ENCODE peak calls at places on chromosomes 5 and 9, in five cellular contexts. One of them, this sample, is unnamed.
A peak's percentile ranks its signal among the peaks of the same experiment; 100 is the strongest.

GRCh38 chr5:140312067-140312790 is 9.3 kb upstream of the PFDN1 start:
- DNase-seq in activated CD8-positive, alpha-beta T cell treated with anti-CD3 and anti-CD28 coated beads for 36 hours: no peak
- DNase-seq in HT1080: peak; percentile 99
- DNase-seq in omental fat pad: no peak
- DNase-seq in naive thymus-derived CD8-positive, alpha-beta T cell: no peak
- DNase-seq in this sample: no peak

GRCh38 chr5:60334281-60334713 is 365.7 kb downstream of the DEPDC1B start:
- DNase-seq in activated CD8-positive, alpha-beta T cell treated with anti-CD3 and anti-CD28 coated beads for 36 hours: no peak
- DNase-seq in HT1080: peak; percentile 90
- DNase-seq in omental fat pad: no peak
- DNase-seq in naive thymus-derived CD8-positive, alpha-beta T cell: no peak
- DNase-seq in this sample: no peak

GRCh38 chr5:77679791-77680190 is 41.3 kb upstream of the OTP start:
- DNase-seq in activated CD8-positive, alpha-beta T cell treated with anti-CD3 and anti-CD28 coated beads for 36 hours: no peak
- DNase-seq in HT1080: no peak
- DNase-seq in omental fat pad: no peak
- DNase-seq in naive thymus-derived CD8-positive, alpha-beta T cell: no peak
- DNase-seq in this sample: no peak

GRCh38 chr5:111072949-111073682 is 1.6 kb downstream of the TSLP start:
- DNase-seq in activated CD8-positive, alpha-beta T cell treated with anti-CD3 and anti-CD28 coated beads for 36 hours: peak; percentile 78
- DNase-seq in HT1080: peak; percentile 17
- DNase-seq in omental fat pad: peak; percentile 40
- DNase-seq in naive thymus-derived CD8-positive, alpha-beta T cell: peak; percentile 45
- DNase-seq in this sample: peak; percentile 31

GRCh38 chr9:107439991-107440456 is 49.5 kb downstream of the KLF4 start:
- DNase-seq in activated CD8-positive, alpha-beta T cell treated with anti-CD3 and anti-CD28 coated beads for 36 hours: no peak
- DNase-seq in HT1080: no peak
- DNase-seq in omental fat pad: no peak
- DNase-seq in naive thymus-derived CD8-positive, alpha-beta T cell: no peak
- DNase-seq in this sample: no peak

GRCh38 chr9:37784291-37784639 is 599 bp downstream of the EXOSC3 start:
- DNase-seq in activated CD8-positive, alpha-beta T cell treated with anti-CD3 and anti-CD28 coated beads for 36 hours: no peak
- DNase-seq in HT1080: no peak
- DNase-seq in omental fat pad: no peak
- DNase-seq in naive thymus-derived CD8-positive, alpha-beta T cell: no peak
- DNase-seq in this sample: no peak

GRCh38 chr9:136481558-136481957 is 1.3 kb downstream of the SEC16A start:
- DNase-seq in activated CD8-positive, alpha-beta T cell treated with anti-CD3 and anti-CD28 coated beads for 36 hours: peak; percentile 32
- DNase-seq in HT1080: no peak
- DNase-seq in omental fat pad: no peak
- DNase-seq in naive thymus-derived CD8-positive, alpha-beta T cell: no peak
- DNase-seq in this sample: no peak

GRCh38 chr5:178994580-178995340 is at the start of gene GRM6:
- DNase-seq in activated CD8-positive, alpha-beta T cell treated with anti-CD3 and anti-CD28 coated beads for 36 hours: no peak
- DNase-seq in HT1080: no peak
- DNase-seq in omental fat pad: no peak
- DNase-seq in naive thymus-derived CD8-positive, alpha-beta T cell: no peak
- DNase-seq in this sample: no peak

GRCh38 chr5:98705841-98706240 is 67.6 kb upstream of the RGMB start:
- DNase-seq in activated CD8-positive, alpha-beta T cell treated with anti-CD3 and anti-CD28 coated beads for 36 hours: no peak
- DNase-seq in HT1080: no peak
- DNase-seq in omental fat pad: no peak
- DNase-seq in naive thymus-derived CD8-positive, alpha-beta T cell: no peak
- DNase-seq in this sample: no peak

GRCh38 chr5:14397717-14398116 is 183.9 kb upstream of the OTULINL start:
- DNase-seq in activated CD8-positive, alpha-beta T cell treated with anti-CD3 and anti-CD28 coated beads for 36 hours: no peak
- DNase-seq in HT1080: peak; percentile 78
- DNase-seq in omental fat pad: no peak
- DNase-seq in naive thymus-derived CD8-positive, alpha-beta T cell: no peak
- DNase-seq in this sample: no peak